ENCODE peak calls at places on chromosomes 16 and 17, in six cellular contexts. P, W, Y, X, D and S are unnamed samples. For H3K4me1, the result is how much of the 10 kb centered on the place peaks cover.

GRCh38 chr17:34755371-34755770 is 176.0 kb downstream of the TMEM132E start:
- DNase-seq in W (no peak), P (no peak), Y (no peak), X (no peak), D (no peak), S (no peak)

GRCh38 chr16:21989141-21989540 is 11.8 kb downstream of the PDZD9 start:
- DNase-seq in W (no peak), X (no peak), Y (no peak), P (no peak), D (no peak), S (no peak)

GRCh38 chr17:4130715-4131114 is 12.1 kb downstream of the ZZEF1 start:
- DNase-seq in X (no peak), D (no peak), W (no peak), P (no peak), Y (no peak), S (peak)

GRCh38 chr16:23824909-23825308 is 10.9 kb upstream of the PRKCB start:
- DNase-seq in X (no peak), W (no peak), D (no peak), P (no peak), Y (no peak), S (no peak)

GRCh38 chr16:24701521-24701951 is 27.9 kb upstream of the TNRC6A start:
- DNase-seq in W (no peak), D (no peak), P (peak), X (no peak), Y (no peak), S (no peak)

GRCh38 chr16:25198021-25198420 is 18.7 kb upstream of the AQP8 start:
- DNase-seq in Y (no peak), D (peak), W (no peak), P (no peak), X (no peak), S (no peak)

GRCh38 chr17:60102632-60103047 is 23.9 kb upstream of the HEATR6 start:
- DNase-seq in X (no peak), W (no peak), P (peak), D (no peak), Y (no peak), S (no peak)

GRCh38 chr17:70875729-70876344 is 706.5 kb downstream of the KCNJ2 start:
- DNase-seq in Y (no peak), D (no peak), P (no peak), X (no peak), W (no peak), S (no peak)

GRCh38 chr16:65773319-65773874 is 593.1 kb upstream of the CDH5 start:
- DNase-seq in P (no peak), X (no peak), Y (no peak), D (no peak), W (no peak), S (no peak)

GRCh38 chr16:1606774-1607173 is 5.1 kb downstream of the IFT140 start:
- DNase-seq in Y (no peak), W (no peak), P (no peak), X (no peak), D (no peak), S (no peak)

GRCh38 chr17:5522476-5522875 is 36.1 kb downstream of the MIS12 start:
- DNase-seq in W (no peak), Y (no peak), P (no peak), X (no peak), D (no peak), S (no peak)

GRCh38 chr17:2259769-2260536 is 43.6 kb downstream of the SMG6 start:
- DNase-seq in W (no peak), Y (peak), X (peak), D (no peak), P (peak), S (no peak)

GRCh38 chr17:73642659-73643011 is 1.6 kb downstream of the SDK2 start:
- DNase-seq in D (no peak), W (no peak), Y (no peak), P (no peak), X (no peak), S (no peak)

GRCh38 chr16:53433509-53433908 is 762 bp upstream of the RBL2 start:
- DNase-seq in D (no peak), Y (no peak), W (peak), X (peak), P (no peak), S (no peak)

GRCh38 chr16:69182730-69183416 is 4.1 kb upstream of the SNTB2 start:
- DNase-seq in P (no peak), Y (no peak), W (no peak), X (no peak), D (no peak), S (no peak)

GRCh38 chr16:66933776-66934137 is 445 bp downstream of the CIAO2B start:
- DNase-seq in P (no peak), Y (no peak), X (peak), D (no peak), W (no peak), S (no peak)

GRCh38 chr16:31350275-31351005 is 4.5 kb upstream of the ITGAX start:
- DNase-seq in D (no peak), P (no peak), X (no peak), Y (no peak), W (no peak), S (no peak)

GRCh38 chr16:11232852-11233726 is 22.9 kb downstream of the SOCS1 start:
- DNase-seq in D (no peak), P (no peak), W (no peak), Y (no peak), X (no peak), S (no peak)

GRCh38 chr16:83722501-83723183 is 85.1 kb upstream of the HSBP1 start:
- DNase-seq in Y (no peak), P (peak), D (no peak), X (no peak), W (no peak), S (no peak)

GRCh38 chr16:68242085-68242484 is 3.1 kb upstream of the PLA2G15 start:
- DNase-seq in X (no peak), P (no peak), W (no peak), D (no peak), Y (no peak), S (no peak)

GRCh38 chr16:11302977-11303376 is 21.8 kb upstream of the PRM1 start:
- DNase-seq in D (no peak), W (no peak), X (no peak), P (no peak), Y (no peak), S (no peak)

GRCh38 chr17:77601054-77601979 is 357.2 kb upstream of the TNRC6C start:
- DNase-seq in P (no peak), Y (no peak), W (no peak), D (no peak), X (no peak), S (no peak)

GRCh38 chr16:1857433-1858097 is 14.4 kb downstream of the MEIOB start:
- DNase-seq in D (no peak), X (no peak), Y (no peak), W (no peak), P (no peak), S (no peak)

GRCh38 chr17:7295230-7296180 is 1.1 kb upstream of the YBX2 start:
- DNase-seq in W (peak), D (no peak), X (no peak), P (no peak), Y (no peak), S (no peak)

GRCh38 chr17:7292729-7293128 is 1.7 kb downstream of the YBX2 start:
- DNase-seq in P (no peak), Y (no peak), W (no peak), D (no peak), X (peak), S (no peak)

GRCh38 chr17:7293131-7293557 is 1.3 kb downstream of the YBX2 start:
- DNase-seq in P (no peak), D (no peak), W (no peak), Y (no peak), X (no peak), S (no peak)

GRCh38 chr17:7294614-7295153 is at the start of gene YBX2:
- DNase-seq in W (peak), Y (no peak), D (peak), P (no peak), X (peak), S (peak)

DNA sequence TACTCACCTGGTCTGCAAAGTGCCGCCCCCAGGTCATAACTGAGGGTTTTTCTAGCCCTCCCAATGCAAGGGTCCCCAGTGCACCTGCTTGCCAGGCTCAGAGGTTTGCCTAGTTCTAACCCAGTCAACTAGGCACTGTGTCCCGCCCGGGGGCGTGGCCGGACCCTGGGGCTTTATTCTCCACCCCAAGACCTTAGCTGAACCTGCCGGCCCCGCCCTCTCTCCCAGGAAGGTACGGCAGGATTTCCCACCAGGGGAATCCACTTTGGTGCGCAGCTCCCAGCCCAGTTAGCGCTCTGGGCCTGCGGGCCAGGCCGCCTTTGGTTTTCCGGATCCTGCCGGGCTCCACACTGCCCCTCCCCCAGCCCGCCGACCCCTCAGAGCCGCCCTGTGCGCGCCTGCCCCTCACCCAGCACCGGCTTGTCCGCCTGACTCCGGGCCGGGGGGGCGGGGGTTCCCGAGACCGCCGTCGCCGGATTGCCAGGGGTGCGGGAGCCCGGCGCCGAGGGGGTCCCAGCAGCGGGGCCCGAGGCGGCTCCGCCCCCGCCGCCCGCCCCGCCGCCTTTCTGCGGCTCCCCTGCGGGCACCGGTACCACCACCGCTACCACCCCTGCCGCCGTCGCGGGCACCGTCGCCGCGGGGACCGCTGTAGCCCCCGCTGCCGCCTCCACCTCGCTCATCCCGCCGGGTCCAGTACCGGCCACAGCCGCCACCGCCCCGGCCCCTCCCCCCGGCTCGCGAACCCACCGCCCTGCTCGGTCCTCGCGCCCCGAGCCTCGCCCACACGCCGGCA is 422 bp downstream of the YBX2 start:
- DNase-seq in P (no peak), W (peak), X (peak), D (no peak), Y (no peak), S (no peak)
- TF ChIP-seq EZH2 in P (peak), W (no peak), X (no peak), D (no peak), Y (no peak), S (no peak)

GRCh38 chr16:28001184-28001583 is 62.3 kb downstream of the GSG1L start:
- DNase-seq in D (no peak), Y (no peak), P (no peak), W (no peak), X (no peak), S (no peak)
- H3K27ac ChIP-seq in D (no peak), Y (no peak), P (no peak), W (no peak), X (no peak), S (no peak)

DNA sequence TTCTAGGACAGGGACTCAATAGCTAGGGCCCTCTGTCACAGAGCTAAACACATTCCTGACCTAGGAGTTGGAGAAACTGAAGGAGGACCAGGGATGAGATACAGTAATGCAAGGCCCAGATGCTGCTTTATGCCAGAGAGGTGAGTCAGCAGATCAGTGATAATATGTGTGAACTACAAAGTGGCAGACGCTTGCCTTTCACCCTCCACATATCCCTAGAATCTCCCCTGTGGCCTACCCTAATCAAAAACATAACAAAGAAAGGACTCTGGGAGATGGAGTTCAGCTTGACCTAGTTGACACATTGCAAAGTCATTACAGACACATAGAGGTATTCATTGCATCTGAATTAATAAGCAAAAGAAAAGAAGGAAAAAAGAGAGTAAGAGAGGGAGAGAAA is 417.6 kb upstream of the DYNLRB2 start:
- DNase-seq in X (no peak), D (no peak), Y (no peak), P (peak), W (no peak), S (no peak)
- H3K4me1 ChIP-seq in X (under half), D (under half), Y (under half), P (under half), W (under half), S (under half)

GRCh38 chr16:79602615-79603014 is 2.1 kb upstream of the MAF start:
- DNase-seq in P (no peak), D (no peak), X (peak), W (no peak), Y (no peak), S (no peak)
- TF ChIP-seq EZH2 in P (no peak), D (no peak), X (no peak), W (no peak), Y (no peak), S (no peak)

GRCh38 chr17:41914358-41914766 is 4.4 kb downstream of the ACLY start:
- DNase-seq in W (peak), X (peak), P (no peak), Y (no peak), D (no peak), S (no peak)
- H3K27ac ChIP-seq in W (peak), X (peak), P (no peak), Y (no peak), D (no peak), S (no peak)

GRCh38 chr16:57194512-57194911 is 8.4 kb downstream of the RSPRY1 start:
- DNase-seq in W (no peak), Y (no peak), X (peak), D (peak), P (peak), S (peak)
- H3K4me1 ChIP-seq in W (under half), Y (under half), X (under half), D (under half), P (under half), S (under half)

GRCh38 chr17:48373882-48374281 is 56.1 kb downstream of the SKAP1 start:
- DNase-seq in X (no peak), W (no peak), Y (no peak), D (no peak), P (no peak), S (no peak)
- TF ChIP-seq EZH2 in X (no peak), W (no peak), Y (no peak), D (no peak), P (no peak), S (no peak)

DNA sequence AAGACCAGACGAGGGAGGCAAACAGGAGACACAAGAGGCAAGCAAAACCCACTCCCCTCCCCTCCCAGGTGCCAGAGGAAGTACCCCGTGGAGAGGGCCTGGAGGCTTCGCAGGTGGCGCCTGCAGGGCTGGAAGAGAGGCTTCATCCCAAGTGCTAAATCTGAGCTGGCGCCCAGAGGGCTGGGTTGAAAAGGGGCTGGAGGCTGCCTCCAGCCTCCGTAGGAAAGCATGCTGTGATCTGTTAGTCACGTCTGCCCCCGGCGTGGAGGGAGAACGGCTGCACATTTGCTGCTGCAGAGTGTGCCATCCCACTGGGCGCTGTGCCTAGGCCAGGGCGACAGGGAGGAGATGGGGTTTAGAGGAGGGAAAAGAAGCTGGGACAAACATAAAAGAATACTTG is 16.9 kb downstream of the RPH3AL start:
- DNase-seq in Y (no peak), W (peak), X (no peak), P (no peak), D (no peak), S (peak)
- H3K27ac ChIP-seq in Y (no peak), W (no peak), X (no peak), P (no peak), D (no peak), S (no peak)

GRCh38 chr17:14329900-14330491 is 29.1 kb downstream of the HS3ST3B1 start:
- DNase-seq in W (no peak), X (no peak), Y (no peak), P (no peak), D (no peak), S (no peak)
- H3K4me1 ChIP-seq in W (half or more), X (under half), Y (under half), P (under half), D (under half), S (under half)

DNA sequence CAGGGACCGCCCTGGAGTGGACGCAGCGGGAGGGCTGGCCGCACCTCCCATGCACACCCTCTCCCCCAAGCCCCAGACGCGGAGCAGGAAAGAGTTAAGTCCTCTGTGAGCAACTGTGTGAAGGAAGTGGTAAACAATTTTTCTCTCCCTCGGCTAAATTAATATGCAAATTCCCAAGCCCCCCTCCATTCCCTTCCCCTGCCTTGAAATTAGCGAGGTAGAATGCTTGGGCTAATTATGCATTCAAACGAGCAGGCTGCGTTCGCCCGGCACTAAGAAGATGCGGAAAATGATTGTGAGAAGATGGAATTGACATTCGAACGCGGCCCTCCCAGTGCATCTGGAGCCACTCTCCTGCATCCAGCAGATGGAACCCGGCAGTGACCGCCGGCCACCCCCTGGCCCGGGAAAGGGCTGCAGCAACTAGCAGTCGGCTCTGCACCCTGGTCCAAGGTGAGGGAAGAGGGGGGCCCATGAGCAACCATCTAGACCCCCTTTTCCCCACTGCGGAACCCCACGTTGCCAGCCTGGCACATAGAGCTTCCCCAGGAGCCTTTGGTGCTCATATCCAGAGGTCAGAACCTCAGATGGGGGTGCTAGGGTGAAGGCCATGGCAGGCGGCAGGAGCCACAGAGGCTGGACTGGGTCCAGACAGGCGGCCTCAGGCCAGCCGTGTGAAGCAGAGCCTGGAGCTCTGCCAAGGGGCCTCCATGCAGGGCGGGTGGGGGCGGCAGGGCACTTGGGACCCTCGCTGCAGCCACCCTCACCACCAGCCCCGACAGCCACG is 49.1 kb upstream of the ACSF3 start:
- DNase-seq in D (no peak), Y (no peak), X (no peak), W (no peak), P (no peak), S (no peak)
- TF ChIP-seq EZH2 in D (no peak), Y (no peak), X (no peak), W (no peak), P (no peak), S (no peak)